ENCODE peak calls at places on chromosomes 4 and X, in seven cellular contexts. G is neuronal stem cell, E is H9, J is mesenchymal stem cell, O is IMR-90, I is trophoblast cell, A is H1. B is an unnamed sample.
A peak's percentile ranks its signal among the peaks of the same experiment; 100 is the strongest.

GRCh38 chr4:106149911-106150310 is 166.1 kb downstream of the TBCK start:
- DNase-seq in G (peak; percentile 6), E (no peak), J (no peak), O (no peak), I (no peak), A (no peak), B (no peak)

GRCh38 chrX:16250296-16250695 is 83.0 kb downstream of the MAGEB17 start:
- DNase-seq in G (no peak), E (no peak), J (no peak), O (peak; percentile 13), I (no peak), A (no peak), B (no peak)

GRCh38 chrX:111360839-111361238 is 51.2 kb downstream of the DCX start:
- DNase-seq in G (no peak), E (no peak), J (no peak), O (no peak), I (no peak), A (no peak), B (peak; percentile 4)

GRCh38 chrX:122087353-122087752 is 1039.9 kb downstream of the GLUD2 start:
- DNase-seq in G (no peak), E (no peak), J (no peak), O (no peak), I (no peak), A (no peak), B (no peak)

GRCh38 chr4:108884596-108884995 is 121.7 kb upstream of the ETNPPL start:
- DNase-seq in G (no peak), E (no peak), J (no peak), O (peak; percentile 31), I (no peak), A (no peak), B (no peak)

GRCh38 chr4:125317526-125317880 is 2.7 kb downstream of the FAT4 start:
- DNase-seq in G (peak; percentile 37), E (peak; percentile 72), J (peak; percentile 63), O (peak; percentile 54), I (no peak), A (no peak), B (peak; percentile 71)

GRCh38 chr4:133402616-133403015 is 253.5 kb downstream of the PCDH10 start:
- DNase-seq in G (no peak), E (no peak), J (peak; percentile 22), O (no peak), I (no peak), A (no peak), B (peak; percentile 53)

GRCh38 chr4:84238247-84239090 is 260.6 kb downstream of the NKX6-1 start:
- DNase-seq in G (no peak), E (no peak), J (no peak), O (peak; percentile 21), I (no peak), A (no peak), B (no peak)

DNA sequence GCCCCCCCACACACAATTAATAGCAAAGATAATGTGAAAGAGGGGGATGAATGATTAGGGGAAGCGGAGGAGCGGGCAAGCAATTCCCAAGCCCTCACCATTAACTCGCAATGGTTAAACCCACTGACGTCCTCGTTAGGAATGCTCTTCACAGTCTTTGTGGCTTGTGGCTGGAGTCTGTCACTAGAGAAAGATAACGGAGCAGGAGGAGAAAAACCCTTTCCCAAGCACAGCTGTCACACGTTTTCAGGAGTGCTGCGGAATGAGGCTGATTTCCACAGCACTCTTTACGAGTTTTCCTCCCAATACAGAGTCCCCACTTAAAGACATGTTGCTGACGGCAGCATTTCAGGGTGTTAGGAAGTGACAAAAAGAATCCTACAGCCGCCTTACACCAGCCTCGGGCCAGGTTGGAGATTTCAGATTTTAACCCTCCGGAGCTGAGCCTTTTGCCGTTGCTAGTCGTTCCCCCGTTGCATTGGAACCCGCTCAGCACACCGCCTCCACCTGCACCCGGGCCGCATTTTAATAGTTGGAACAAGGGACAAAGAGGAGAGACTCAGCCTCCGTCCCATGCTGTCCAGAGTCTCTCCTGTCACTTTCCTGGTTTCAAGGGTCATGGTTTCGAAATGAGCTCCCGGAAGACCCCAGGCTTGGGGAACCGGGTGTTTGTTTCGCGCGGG is 92.2 kb downstream of the GEMIN8 start:
- DNase-seq in G (peak; percentile 5), E (no peak), J (peak; percentile 76), O (peak; percentile 53), I (no peak), A (peak; percentile 45), B (peak; percentile 88)
- H3K18ac ChIP-seq in G (peak overlapping the region; percentile 35), E (peak overlapping the region; percentile 5), J (no peak overlapping the region), O (no peak overlapping the region), I (no peak overlapping the region), A (peak overlapping the region; percentile 83), B (peak overlapping the region; percentile 99)

DNA sequence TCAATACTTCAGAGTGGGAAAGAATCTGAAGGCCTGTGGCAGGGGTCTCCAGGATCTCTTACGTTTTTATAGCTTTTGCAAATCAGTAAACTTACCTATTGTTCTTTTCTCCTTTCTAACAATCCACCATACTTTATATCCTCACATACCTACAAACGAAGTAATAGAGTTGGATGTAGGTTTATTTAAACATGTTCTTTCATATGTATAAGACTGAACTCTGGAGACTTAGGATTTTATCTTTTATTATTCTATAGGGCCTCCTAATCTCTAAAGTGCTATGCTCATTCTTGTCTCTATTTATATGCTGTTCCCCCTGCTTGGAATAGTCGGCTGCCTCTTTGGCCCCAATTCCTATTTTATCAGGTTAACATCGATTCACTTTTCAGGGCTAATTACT is 43.8 kb upstream of the NUDT6 start:
- DNase-seq in G (no peak), E (no peak), J (no peak), O (no peak), I (no peak), A (no peak), B (no peak)
- H2BK120ac ChIP-seq in G (no peak overlapping the region), E (no peak overlapping the region), J (no peak overlapping the region), O (no peak overlapping the region), I (no peak overlapping the region), A (no peak overlapping the region), B (no peak overlapping the region)

GRCh38 chr4:70538869-70539268 is 20.5 kb downstream of the AMTN start:
- DNase-seq in G (no peak), E (no peak), J (no peak), O (no peak), I (no peak), A (no peak), B (no peak)

GRCh38 chr4:70544279-70544870 is 26.0 kb downstream of the AMTN start:
- DNase-seq in G (peak; percentile 14), E (no peak), J (peak; percentile 8), O (peak; percentile 10), I (no peak), A (no peak), B (peak; percentile 46)
- H3K18ac ChIP-seq in G (no peak overlapping the region), E (no peak overlapping the region), J (no peak overlapping the region), O (no peak overlapping the region), I (no peak overlapping the region), A (no peak overlapping the region), B (no peak overlapping the region)

DNA sequence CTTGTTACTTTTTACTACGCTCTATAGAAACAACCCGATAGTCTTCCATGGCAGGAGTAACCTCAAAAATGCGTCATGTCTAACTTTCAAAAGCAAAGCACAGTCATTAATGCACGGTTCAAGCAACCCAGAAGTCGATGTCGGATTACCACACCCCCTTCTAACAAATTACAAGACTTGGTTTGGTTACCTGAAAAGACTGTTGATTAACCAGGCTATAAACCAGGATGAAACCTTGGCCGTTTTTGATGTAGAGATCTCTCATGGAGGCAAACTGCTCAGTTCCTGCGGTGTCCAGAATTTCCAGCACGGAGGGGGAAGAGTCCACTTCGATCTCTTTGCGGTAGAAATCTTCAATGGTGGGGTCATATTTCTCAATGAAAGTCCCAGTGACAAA is 2.4 kb downstream of the RAP2C start:
- DNase-seq in G (no peak), E (no peak), J (peak; percentile 62), O (peak; percentile 43), I (no peak), A (no peak), B (no peak)
- H2BK120ac ChIP-seq in G (no peak overlapping the region), E (no peak overlapping the region), J (no peak overlapping the region), O (peak overlapping the region; percentile 50), I (peak overlapping the region; percentile 31), A (no peak overlapping the region), B (no peak overlapping the region)

GRCh38 chr4:107366900-107367299 is 330.8 kb upstream of the DKK2 start:
- DNase-seq in G (no peak), E (no peak), J (no peak), O (no peak), I (no peak), A (no peak), B (no peak)
- H3K18ac ChIP-seq in G (no peak overlapping the region), E (no peak overlapping the region), J (no peak overlapping the region), O (no peak overlapping the region), I (no peak overlapping the region), A (no peak overlapping the region), B (no peak overlapping the region)

GRCh38 chr4:156538651-156539285 is 432.8 kb downstream of the PDGFC start:
- DNase-seq in G (no peak), E (no peak), J (no peak), O (no peak), I (peak; percentile 69), A (no peak), B (no peak)
- H2BK120ac ChIP-seq in G (no peak overlapping the region), E (no peak overlapping the region), J (no peak overlapping the region), O (no peak overlapping the region), I (no peak overlapping the region), A (no peak overlapping the region), B (no peak overlapping the region)

GRCh38 chr4:73311428-73311827 is 52.8 kb upstream of the ANKRD17 start:
- DNase-seq in G (no peak), E (no peak), J (peak; percentile 58), O (peak; percentile 77), I (no peak), A (no peak), B (peak; percentile 11)

GRCh38 chr4:73312967-73313366 is 54.4 kb upstream of the ANKRD17 start:
- DNase-seq in G (no peak), E (no peak), J (no peak), O (no peak), I (no peak), A (no peak), B (no peak)

GRCh38 chr4:73315091-73315490 is 56.5 kb upstream of the ANKRD17 start:
- DNase-seq in G (no peak), E (no peak), J (no peak), O (peak; percentile 70), I (no peak), A (no peak), B (no peak)

GRCh38 chr4:73317092-73317491 is 58.5 kb upstream of the ANKRD17 start:
- DNase-seq in G (no peak), E (no peak), J (no peak), O (no peak), I (no peak), A (no peak), B (no peak)
- H3K18ac ChIP-seq in G (no peak overlapping the region), E (no peak overlapping the region), J (no peak overlapping the region), O (no peak overlapping the region), I (no peak overlapping the region), A (no peak overlapping the region), B (no peak overlapping the region)

GRCh38 chrX:109719262-109719661 is 13.8 kb downstream of the ACSL4 start:
- DNase-seq in G (no peak), E (no peak), J (no peak), O (no peak), I (no peak), A (no peak), B (peak; percentile 16)

GRCh38 chrX:109714340-109714958 is 18.6 kb downstream of the ACSL4 start:
- DNase-seq in G (no peak), E (no peak), J (peak; percentile 78), O (peak; percentile 91), I (peak; percentile 7), A (no peak), B (no peak)

GRCh38 chrX:109716431-109717028 is 16.5 kb downstream of the ACSL4 start:
- DNase-seq in G (no peak), E (no peak), J (no peak), O (peak; percentile 31), I (no peak), A (no peak), B (no peak)
- H2BK120ac ChIP-seq in G (no peak overlapping the region), E (no peak overlapping the region), J (no peak overlapping the region), O (no peak overlapping the region), I (no peak overlapping the region), A (no peak overlapping the region), B (no peak overlapping the region)